ENCODE peak calls at places on chromosome 17, in four cellular contexts. X is K562, W is GM12878, L is HepG2. P is an unnamed sample.

GRCh38 chr17:42843358-42843934 is 934 bp upstream of the AOC2 start:
- DNase-seq in X (peak), W (no peak), L (peak), P (peak)

GRCh38 chr17:48546187-48546923 is 1.4 kb upstream of the HOXB2 start:
- DNase-seq in X (no peak), W (no peak), L (no peak), P (peak)

GRCh38 chr17:58693208-58693607 is 806 bp downstream of the RAD51C start:
- DNase-seq in X (no peak), W (no peak), L (no peak), P (no peak)

GRCh38 chr17:27660436-27660835 is 29.4 kb downstream of the LGALS9 start:
- DNase-seq in X (no peak), W (no peak), L (no peak), P (no peak)

GRCh38 chr17:4771519-4772234 is at the start of gene TM4SF5:
- DNase-seq in X (no peak), W (no peak), L (peak), P (no peak)

GRCh38 chr17:70675070-70675590 is 505.8 kb downstream of the KCNJ2 start:
- DNase-seq in X (no peak), W (no peak), L (no peak), P (no peak)

GRCh38 chr17:56290486-56291118 is 137.3 kb downstream of the ANKFN1 start:
- DNase-seq in X (no peak), W (no peak), L (no peak), P (no peak)

GRCh38 chr17:31313982-31314787 is at the start of gene EVI2B:
- DNase-seq in X (no peak), W (peak), L (no peak), P (no peak)

GRCh38 chr17:18184143-18185007 is 747 bp downstream of the ALKBH5 start:
- DNase-seq in X (peak), W (no peak), L (no peak), P (peak)

GRCh38 chr17:7629939-7630571 is at the start of gene SHBG:
- DNase-seq in X (no peak), W (no peak), L (no peak), P (no peak)

GRCh38 chr17:82446649-82447048 is 3.9 kb downstream of the CYBC1 start:
- DNase-seq in X (no peak), W (no peak), L (no peak), P (no peak)

GRCh38 chr17:82450357-82451106 is at the start of gene CYBC1:
- DNase-seq in X (peak), W (peak), L (peak), P (peak)

GRCh38 chr17:82449136-82449882 is 1.2 kb downstream of the CYBC1 start:
- DNase-seq in X (no peak), W (peak), L (no peak), P (peak)

GRCh38 chr17:82452162-82452561 is 1.6 kb upstream of the CYBC1 start:
- DNase-seq in X (no peak), W (no peak), L (no peak), P (no peak)

DNA sequence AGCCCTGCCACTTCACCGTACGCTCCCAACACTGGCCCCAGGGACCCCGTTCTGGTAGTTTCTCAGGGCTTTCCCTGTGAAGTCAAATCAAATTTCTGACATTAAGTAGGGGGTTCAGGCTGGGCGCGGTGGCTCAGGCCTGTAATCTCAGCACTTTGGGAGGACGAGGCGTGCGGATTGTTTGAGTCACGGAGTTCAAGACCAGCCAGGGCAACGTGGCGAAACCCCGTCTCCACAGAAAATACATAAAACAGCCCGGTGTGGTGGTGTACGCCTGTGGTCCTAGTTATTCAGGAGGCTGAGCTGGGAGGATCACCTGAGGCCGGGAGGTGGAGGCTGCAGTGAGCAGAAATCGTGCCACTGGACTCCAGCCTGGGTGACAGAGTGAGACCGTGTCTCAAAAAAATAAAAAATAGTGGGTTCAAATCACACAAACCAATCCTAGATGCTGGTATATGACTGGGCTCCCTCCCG is 632 bp downstream of the CYBC1 start:
- DNase-seq in X (no peak), W (no peak), L (no peak), P (no peak)
- TF ChIP-seq NR2C2 in X (no peak), W (no peak), L (no peak), P (no peak)

GRCh38 chr17:28864991-28865849 is 10.4 kb downstream of the ERAL1 start:
- DNase-seq in X (peak), W (no peak), L (peak), P (no peak)
- TF ChIP-seq NR2C2 in X (no peak), W (no peak), L (no peak), P (no peak)

GRCh38 chr17:74445156-74445555 is 13.3 kb downstream of the GPRC5C start:
- DNase-seq in X (no peak), W (no peak), L (no peak), P (no peak)
- TF ChIP-seq NR2C2 in X (no peak), W (no peak), L (no peak), P (no peak)

GRCh38 chr17:50518265-50519023 is 10.2 kb downstream of the MYCBPAP start:
- DNase-seq in X (no peak), W (no peak), L (peak), P (no peak)
- TF ChIP-seq NR2C2 in X (no peak), W (no peak), L (peak), P (no peak)

DNA sequence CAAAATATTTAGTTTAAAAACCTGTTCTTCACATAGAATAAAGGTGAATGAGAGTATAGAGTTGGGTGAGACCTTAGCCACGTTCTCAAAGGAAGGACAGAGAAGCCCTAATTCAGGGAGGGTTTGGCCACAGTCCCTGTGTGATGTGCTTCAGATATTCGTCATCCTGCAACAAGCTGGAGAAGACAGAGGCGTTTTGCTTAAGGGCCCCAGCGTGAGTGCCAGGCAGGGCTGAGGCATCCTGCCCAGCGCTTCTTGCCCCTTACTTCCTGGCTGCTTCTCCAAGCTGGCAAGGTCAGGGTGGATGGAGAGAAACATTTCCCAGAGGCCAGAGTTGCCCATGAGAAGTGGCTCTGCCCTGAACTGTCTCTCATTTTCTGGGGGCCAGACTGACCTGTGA is 46.9 kb downstream of the AXIN2 start:
- DNase-seq in X (no peak), W (no peak), L (no peak), P (no peak)
- TF ChIP-seq NR2C2 in X (no peak), W (no peak), L (no peak), P (no peak)

GRCh38 chr17:8922923-8923322 is 42.6 kb downstream of the PIK3R5 start:
- DNase-seq in X (no peak), W (no peak), L (no peak), P (no peak)

GRCh38 chr17:8924595-8924994 is 40.9 kb downstream of the PIK3R5 start:
- DNase-seq in X (no peak), W (peak), L (no peak), P (no peak)

GRCh38 chr17:8921147-8921546 is 44.4 kb downstream of the PIK3R5 start:
- DNase-seq in X (no peak), W (no peak), L (no peak), P (no peak)

GRCh38 chr17:8923762-8924161 is 41.7 kb downstream of the PIK3R5 start:
- DNase-seq in X (no peak), W (no peak), L (no peak), P (no peak)

DNA sequence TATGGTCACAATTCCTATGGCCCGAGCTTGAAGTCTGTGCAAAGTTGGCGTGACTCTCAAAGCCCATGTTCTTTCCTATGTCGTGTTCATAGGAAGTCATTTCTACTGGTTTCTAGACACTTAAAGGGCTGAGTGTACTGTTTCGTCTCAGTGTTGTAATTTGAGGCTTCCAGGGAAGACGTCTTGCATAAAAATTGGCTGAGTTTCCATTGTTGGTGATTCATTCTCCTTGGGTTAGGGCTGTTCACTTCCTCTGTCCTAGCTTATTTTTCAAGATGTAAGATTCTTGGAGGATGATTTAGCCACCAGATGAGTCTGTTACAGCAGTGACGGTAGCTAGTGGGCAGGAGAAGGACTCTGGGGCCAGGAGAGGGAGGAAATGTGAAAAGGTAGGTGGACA is 43.1 kb downstream of the PIK3R5 start:
- DNase-seq in X (no peak), W (no peak), L (no peak), P (no peak)
- TF ChIP-seq NR2C2 in X (no peak), W (no peak), L (no peak), P (no peak)

GRCh38 chr17:75152523-75152922 is 1.8 kb downstream of the JPT1 start:
- DNase-seq in X (no peak), W (no peak), L (no peak), P (no peak)
- TF ChIP-seq NR2C2 in X (no peak), W (no peak), L (no peak), P (no peak)

GRCh38 chr17:63910096-63910495 is 962 bp downstream of the CSHL1 start:
- DNase-seq in X (no peak), W (no peak), L (no peak), P (no peak)

GRCh38 chr17:63916566-63917185 is 2.0 kb downstream of the GH1 start:
- DNase-seq in X (no peak), W (no peak), L (no peak), P (peak)

GRCh38 chr17:63911657-63912100 is 621 bp upstream of the CSHL1 start:
- DNase-seq in X (peak), W (no peak), L (no peak), P (peak)

GRCh38 chr17:63914471-63914870 is 3.4 kb upstream of the CSHL1 start:
- DNase-seq in X (no peak), W (no peak), L (no peak), P (no peak)

GRCh38 chr17:63911041-63911635 is at the start of gene CSHL1:
- DNase-seq in X (no peak), W (no peak), L (no peak), P (no peak)
- TF ChIP-seq NR2C2 in X (no peak), W (no peak), L (no peak), P (no peak)

GRCh38 chr17:66667491-66668030 is 167.4 kb upstream of the CACNG5 start:
- DNase-seq in X (no peak), W (peak), L (no peak), P (no peak)
- TF ChIP-seq NR2C2 in X (no peak), W (no peak), L (no peak), P (no peak)

DNA sequence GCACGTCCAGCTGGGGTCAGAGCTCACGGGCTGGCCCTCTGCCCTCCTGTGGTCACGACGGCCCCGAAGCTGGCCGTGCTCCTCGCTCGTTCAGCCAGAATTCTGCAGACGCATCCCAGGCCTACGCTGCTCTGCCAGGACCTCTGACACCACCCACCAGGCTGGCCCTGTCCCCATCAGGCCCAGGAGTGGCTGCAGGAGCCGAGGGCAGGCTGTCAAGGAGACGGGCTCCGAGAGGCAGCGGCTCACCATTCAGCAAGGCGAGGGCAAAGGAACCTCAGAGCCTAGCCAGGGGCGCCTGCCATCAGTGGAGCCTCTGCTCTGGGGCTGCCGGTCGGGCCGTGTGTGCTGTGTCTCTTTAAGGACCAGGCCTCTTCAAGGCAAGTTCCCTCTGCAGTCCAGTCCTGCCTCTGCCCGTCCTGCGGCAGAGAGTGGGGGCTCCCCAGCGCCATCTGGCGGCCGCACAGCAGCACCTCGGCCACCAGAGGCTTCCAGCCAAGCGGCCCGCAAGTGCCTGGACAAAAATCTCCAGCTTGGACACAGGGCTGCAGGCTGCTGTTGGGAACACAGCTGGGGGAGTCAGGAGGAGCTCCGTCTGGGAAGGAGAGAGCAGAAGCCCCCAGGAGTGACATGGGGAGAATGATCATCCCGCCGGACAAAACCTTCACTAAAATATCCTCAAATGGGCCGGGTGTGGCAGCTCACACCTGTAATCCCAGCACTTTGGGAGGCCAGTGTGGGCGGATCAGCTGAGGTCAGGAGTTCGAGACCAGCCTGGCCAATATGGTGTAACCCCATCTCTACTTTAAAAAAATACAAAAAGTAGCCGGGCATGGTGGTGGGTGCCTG is 7.4 kb upstream of the ABR start:
- DNase-seq in X (peak), W (no peak), L (peak), P (peak)
- TF ChIP-seq NR2C2 in X (no peak), W (no peak), L (no peak), P (no peak)